ENCODE peak calls at places on chromosome 20, in five cellular contexts. U is MM.1S, T is H1, W is heart right ventricle, B is body of pancreas. P is an unnamed sample.

GRCh38 chr20:20237093-20237959 is 130.6 kb upstream of the INSM1 start:
- DNase-seq in W (no peak), T (no peak), B (peak; percentile 49), U (peak; percentile 69), P (no peak)

GRCh38 chr20:45545754-45546453 is 1.3 kb downstream of the EPPIN start:
- DNase-seq in U (peak; percentile 15), B (no peak), W (no peak), T (no peak), P (peak; percentile 7)

GRCh38 chr20:35238170-35238569 is 11.7 kb downstream of the MMP24 start:
- DNase-seq in U (no peak), T (no peak), B (no peak), W (no peak), P (no peak)

GRCh38 chr20:49100934-49101333 is 54.8 kb downstream of the CSE1L start:
- DNase-seq in U (peak; percentile 21), B (no peak), W (no peak), T (no peak), P (no peak)

GRCh38 chr20:49924247-49924646 is 8.9 kb upstream of the SPATA2 start:
- DNase-seq in W (no peak), U (no peak), B (no peak), T (no peak), P (no peak)

GRCh38 chr20:35144694-35145093 is 2.4 kb downstream of the EDEM2 start:
- DNase-seq in W (no peak), U (no peak), B (no peak), T (no peak), P (no peak)

GRCh38 chr20:39195495-39196129 is 233.5 kb downstream of the DHX35 start:
- DNase-seq in U (no peak), W (no peak), B (no peak), T (no peak), P (no peak)

GRCh38 chr20:6533828-6534388 is 233.6 kb upstream of the BMP2 start:
- DNase-seq in T (no peak), U (no peak), W (no peak), B (no peak), P (peak; percentile 98)

GRCh38 chr20:45487231-45487635 is 17.7 kb downstream of the WFDC2 start:
- DNase-seq in B (no peak), W (no peak), T (no peak), U (no peak), P (no peak)

GRCh38 chr20:3846740-3847418 is at the start of gene MAVS:
- DNase-seq in W (peak; percentile 93), T (peak; percentile 51), B (peak; percentile 86), U (peak; percentile 87), P (no peak)

GRCh38 chr20:62409935-62410741 is 3.1 kb upstream of the CABLES2 start:
- DNase-seq in T (no peak), W (peak; percentile 60), U (peak; percentile 25), B (peak; percentile 71), P (no peak)

GRCh38 chr20:22586645-22587310 is 2.4 kb upstream of the FOXA2 start:
- DNase-seq in W (no peak), T (no peak), U (no peak), B (peak; percentile 83), P (no peak)

GRCh38 chr20:8074931-8075330 is 55.4 kb upstream of the TMX4 start:
- DNase-seq in T (no peak), W (no peak), B (no peak), U (no peak), P (no peak)

GRCh38 chr20:57893364-57894001 is 183.7 kb upstream of the PMEPA1 start:
- DNase-seq in T (no peak), U (no peak), W (no peak), B (no peak), P (no peak)

GRCh38 chr20:24378651-24379050 is 90.8 kb upstream of the SYNDIG1 start:
- DNase-seq in B (no peak), U (no peak), T (no peak), W (no peak), P (no peak)

GRCh38 chr20:44217342-44218092 is 6.9 kb upstream of the OSER1 start:
- DNase-seq in T (peak; percentile 66), W (peak; percentile 52), U (peak; percentile 46), B (peak; percentile 82), P (no peak)

GRCh38 chr20:36311141-36311853 is 5.2 kb downstream of the DLGAP4 start:
- DNase-seq in U (no peak), B (no peak), T (no peak), W (no peak), P (no peak)

GRCh38 chr20:49775229-49775693 is 37.4 kb upstream of the SLC9A8 start:
- DNase-seq in U (no peak), B (peak; percentile 35), W (peak; percentile 21), T (peak; percentile 44), P (peak; percentile 97)

GRCh38 chr20:56735087-56735642 is 106.1 kb downstream of the TFAP2C start:
- DNase-seq in T (no peak), W (no peak), U (no peak), B (no peak), P (no peak)

GRCh38 chr20:3045042-3045815 is 623 bp upstream of the MRPS26 start:
- DNase-seq in T (no peak), U (peak; percentile 67), B (peak; percentile 76), W (no peak), P (no peak)

GRCh38 chr20:57622579-57623381 is 2.6 kb upstream of the ZBP1 start:
- DNase-seq in W (peak; percentile 57), B (peak; percentile 61), U (peak; percentile 75), T (peak; percentile 38), P (peak; percentile 76)

GRCh38 chr20:17580905-17581304 is 11.0 kb downstream of the DSTN start:
- DNase-seq in T (no peak), B (no peak), W (no peak), U (no peak), P (no peak)

GRCh38 chr20:38728237-38728761 is 4.0 kb downstream of the SLC32A1 start:
- DNase-seq in B (no peak), T (no peak), W (no peak), U (no peak), P (no peak)

GRCh38 chr20:47727170-47727880 is 58.0 kb downstream of the SULF2 start:
- DNase-seq in T (no peak), W (peak; percentile 32), U (peak; percentile 54), B (no peak), P (no peak)

GRCh38 chr20:39013662-39014109 is 51.5 kb downstream of the DHX35 start:
- DNase-seq in B (no peak), T (no peak), U (no peak), W (no peak), P (no peak)

GRCh38 chr20:3101737-3102574 is 17.4 kb upstream of the AVP start:
- DNase-seq in B (no peak), U (peak; percentile 96), T (no peak), W (no peak), P (no peak)

GRCh38 chr20:11792229-11792953 is 125.3 kb upstream of the BTBD3 start:
- DNase-seq in B (no peak), W (no peak), T (no peak), U (no peak), P (no peak)

GRCh38 chr20:4006640-4007039 is 8.7 kb downstream of the RNF24 start:
- DNase-seq in T (no peak), W (peak; percentile 62), B (peak; percentile 73), U (no peak), P (no peak)

DNA sequence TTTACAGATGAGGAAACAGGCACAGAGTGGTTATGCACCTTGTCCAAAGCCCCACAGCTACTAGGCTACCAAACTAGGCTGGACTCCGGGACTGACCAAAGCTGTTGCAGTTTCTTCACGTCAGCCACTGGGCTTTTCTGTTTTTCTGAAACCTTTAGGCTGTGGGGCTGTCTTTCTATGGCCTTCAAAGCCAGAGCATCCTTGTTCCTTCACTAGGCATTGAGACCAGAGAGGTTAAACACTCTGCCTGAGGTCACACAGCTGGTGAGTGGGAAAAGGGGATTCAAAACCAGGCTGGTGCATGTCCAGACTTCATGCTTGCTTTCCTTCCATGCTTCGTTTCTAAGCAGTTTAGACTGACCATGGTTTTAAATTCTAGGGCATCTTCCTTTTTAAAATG is 97.5 kb upstream of the KCNG1 start:
- DNase-seq in T (no peak), U (no peak), W (no peak), B (no peak), P (no peak)
- H3K27me3 ChIP-seq in T (no peaks in the 10 kb centered on the region), U (no peaks in the 10 kb centered on the region), W (peaks cover 35% of the 10 kb centered on the region), B (no peaks in the 10 kb centered on the region), P (peaks cover 12% of the 10 kb centered on the region)

DNA sequence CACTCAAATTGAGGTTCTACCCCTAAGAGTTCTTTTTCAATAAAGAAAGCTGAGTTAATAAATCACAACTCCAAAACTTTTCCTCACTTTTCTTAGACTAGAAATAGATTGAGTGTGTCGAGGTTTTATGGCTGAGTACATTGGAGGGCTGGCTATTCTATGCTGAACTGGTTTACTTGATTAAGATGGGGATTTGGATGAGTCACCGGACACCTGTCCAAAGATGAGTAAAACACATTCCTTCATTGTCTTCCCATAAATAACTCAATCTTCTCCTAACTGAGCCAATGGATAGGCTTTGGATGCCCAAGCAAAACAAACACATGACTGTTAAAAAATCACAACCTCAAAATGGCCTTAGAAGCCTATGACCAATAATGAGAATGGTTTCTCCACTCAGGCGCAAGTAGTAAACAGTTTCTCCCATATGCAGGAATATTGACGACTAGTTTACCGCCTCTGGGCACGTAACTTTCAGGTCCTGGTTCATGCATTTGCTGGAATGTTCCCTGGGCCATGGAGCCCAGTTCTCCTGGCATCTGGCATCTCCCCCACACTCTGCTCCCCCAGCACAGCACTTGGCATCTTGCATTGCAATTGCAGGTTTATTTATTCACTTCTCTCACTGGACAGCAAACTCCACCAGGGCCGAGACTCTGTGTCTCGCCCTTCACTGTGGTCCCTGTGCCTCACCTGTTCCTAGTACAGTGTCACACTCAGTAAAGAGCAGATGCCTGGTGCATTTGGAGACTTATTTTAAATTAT is 43.9 kb downstream of the BCAS1 start:
- DNase-seq in W (no peak), U (no peak), T (no peak), B (no peak), P (peak; percentile 38)
- H3K4me3 ChIP-seq in W (no peak overlapping the region), U (no peak overlapping the region), T (no peak overlapping the region), B (no peak overlapping the region), P (no peak overlapping the region)

GRCh38 chr20:25574411-25574810 is 10.9 kb downstream of the NINL start:
- DNase-seq in T (no peak), W (no peak), U (no peak), B (no peak), P (no peak)
- TF ChIP-seq CTCF in T (peak; percentile 28), W (no peak), U (no peak), B (no peak), P (peak; percentile 22)

DNA sequence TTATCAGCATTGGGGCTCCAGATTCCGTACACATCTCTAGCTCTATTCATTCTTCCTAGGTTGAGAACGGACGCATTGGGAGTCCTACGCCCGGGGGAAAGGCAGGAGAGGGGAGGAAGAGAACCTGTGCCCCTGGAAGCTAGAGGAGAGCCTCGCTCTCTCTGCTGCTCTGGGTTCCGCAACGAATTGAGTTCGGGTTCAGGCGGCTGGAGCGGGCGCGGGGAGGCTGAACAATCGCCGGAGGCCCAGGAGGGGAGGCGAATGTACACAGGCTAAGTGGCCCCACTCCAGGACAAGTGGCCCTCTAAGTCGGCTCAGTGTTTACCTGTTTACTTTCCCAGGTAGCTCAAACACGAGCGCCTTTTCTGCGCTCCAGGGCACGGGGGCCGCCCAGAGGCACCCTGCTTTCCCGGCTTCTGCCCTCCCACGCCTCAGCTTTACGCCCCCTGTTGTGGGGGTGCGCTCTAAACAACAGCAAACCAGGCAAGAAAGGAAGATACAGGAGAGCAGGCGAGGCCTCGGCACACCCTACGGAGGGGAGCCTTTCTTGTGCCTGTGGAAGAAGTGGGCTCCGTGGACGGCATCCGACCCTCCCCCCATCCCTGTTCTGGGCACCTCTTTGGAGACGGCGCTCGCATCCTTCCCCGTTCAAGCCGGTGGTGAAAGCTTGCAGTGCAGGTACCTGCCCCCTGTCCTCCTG is 4.6 kb upstream of the NKX2-2 start:
- DNase-seq in B (no peak), T (no peak), W (no peak), U (no peak), P (no peak)
- H3K27me3 ChIP-seq in B (no peaks in the 10 kb centered on the region), T (peaks cover 88% of the 10 kb centered on the region), W (peaks cover 98% of the 10 kb centered on the region), U (peaks cover 72% of the 10 kb centered on the region), P (peaks cover 97% of the 10 kb centered on the region)